ENCODE peak calls at places on chromosome 17, in seven cellular contexts. T is NCI-H510A; W is GM12864; P is PC-3; F is left kidney; U is stimulated activated CD4-positive, alpha-beta T cell treated with anti-CD3 and anti-CD28 coated beads, Interleukin-4, amount 100 ng/mL, for 24 hours; A is activated CD4-positive, alpha-beta T cell treated with anti-CD3 and anti-CD28 coated beads for 1 hour. S is an unnamed sample.

GRCh38 chr17:17989618-17990017 is 17.0 kb downstream of the DRC3 start:
- DNase-seq in T (no peak), W (no peak), P (no peak), F (no peak), U (no peak), A (no peak), S (no peak)

GRCh38 chr17:57915980-57916757 is 39.0 kb downstream of the CUEDC1 start:
- DNase-seq in T (peak), W (no peak), P (no peak), F (peak), U (no peak), A (no peak), S (no peak)

GRCh38 chr17:83186751-83187421 is 107.5 kb downstream of the METRNL start:
- DNase-seq in T (no peak), W (no peak), P (no peak), F (no peak), U (no peak), A (no peak), S (no peak)

GRCh38 chr17:50150354-50151040 is at the start of gene PPP1R9B:
- DNase-seq in T (no peak), W (no peak), P (no peak), F (no peak), U (no peak), A (no peak), S (no peak)

GRCh38 chr17:61354895-61355294 is 44.7 kb upstream of the TBX2 start:
- DNase-seq in T (no peak), W (no peak), P (no peak), F (peak), U (no peak), A (no peak), S (no peak)

GRCh38 chr17:7215652-7216139 is 3.9 kb downstream of the DLG4 start:
- DNase-seq in T (no peak), W (no peak), P (no peak), F (peak), U (no peak), A (no peak), S (no peak)

GRCh38 chr17:48814504-48814903 is 2.5 kb downstream of the TTLL6 start:
- DNase-seq in T (peak), W (no peak), P (peak), F (peak), U (peak), A (peak), S (no peak)

GRCh38 chr17:81339502-81340296 is 44.6 kb upstream of the SLC38A10 start:
- DNase-seq in T (no peak), W (no peak), P (peak), F (peak), U (no peak), A (no peak), S (peak)

GRCh38 chr17:59853168-59853918 is 39.4 kb downstream of the TUBD1 start:
- DNase-seq in T (peak), W (no peak), P (peak), F (no peak), U (peak), A (peak), S (no peak)

GRCh38 chr17:45302649-45303173 is 14.1 kb downstream of the MAP3K14 start:
- DNase-seq in T (no peak), W (peak), P (no peak), F (no peak), U (peak), A (no peak), S (no peak)

GRCh38 chr17:48198950-48199541 is 91.5 kb downstream of the SNX11 start:
- DNase-seq in T (peak), W (no peak), P (no peak), F (peak), U (no peak), A (no peak), S (no peak)

GRCh38 chr17:18071751-18072150 is 16.0 kb upstream of the DRG2 start:
- DNase-seq in T (no peak), W (no peak), P (no peak), F (no peak), U (no peak), A (no peak), S (no peak)

GRCh38 chr17:70013911-70014310 is 61.1 kb upstream of the KCNJ16 start:
- DNase-seq in T (no peak), W (no peak), P (no peak), F (no peak), U (no peak), A (no peak), S (no peak)

GRCh38 chr17:29616300-29617048 is 6.2 kb downstream of the CORO6 start:
- DNase-seq in T (no peak), W (no peak), P (no peak), F (no peak), U (no peak), A (no peak), S (peak)

GRCh38 chr17:54451051-54451450 is 449.6 kb upstream of the TOM1L1 start:
- DNase-seq in T (no peak), W (no peak), P (no peak), F (no peak), U (no peak), A (no peak), S (no peak)

GRCh38 chr17:43667506-43668438 is 6.0 kb upstream of the MEOX1 start:
- DNase-seq in T (no peak), W (no peak), P (peak), F (no peak), U (no peak), A (no peak), S (no peak)

GRCh38 chr17:2090804-2091534 is 36.1 kb downstream of the HIC1 start:
- DNase-seq in T (no peak), W (no peak), P (peak), F (peak), U (no peak), A (no peak), S (no peak)

GRCh38 chr17:4786516-4786915 is 352 bp upstream of the VMO1 start:
- DNase-seq in T (no peak), W (no peak), P (no peak), F (peak), U (no peak), A (no peak), S (no peak)

GRCh38 chr17:38657824-38658740 is 16.7 kb downstream of the EPOP start:
- DNase-seq in T (no peak), W (no peak), P (no peak), F (no peak), U (no peak), A (no peak), S (no peak)

GRCh38 chr17:34703533-34703932 is 124.2 kb downstream of the TMEM132E start:
- DNase-seq in T (no peak), W (no peak), P (peak), F (peak), U (no peak), A (no peak), S (no peak)

GRCh38 chr17:927611-928461 is 51.7 kb downstream of the NXN start:
- DNase-seq in T (no peak), W (no peak), P (peak), F (peak), U (no peak), A (no peak), S (no peak)

GRCh38 chr17:79658811-79659207 is 48.0 kb upstream of the RBFOX3 start:
- DNase-seq in T (no peak), W (no peak), P (peak), F (peak), U (no peak), A (no peak), S (no peak)

GRCh38 chr17:75047398-75048098 is 523 bp downstream of the KCTD2 start:
- DNase-seq in T (no peak), W (no peak), P (no peak), F (peak), U (peak), A (peak), S (peak)

GRCh38 chr17:32553168-32553567 is 66.4 kb downstream of the CDK5R1 start:
- DNase-seq in T (no peak), W (no peak), P (no peak), F (no peak), U (no peak), A (no peak), S (no peak)

GRCh38 chr17:17736205-17737183 is 55.2 kb downstream of the RAI1 start:
- DNase-seq in T (no peak), W (no peak), P (no peak), F (no peak), U (no peak), A (no peak), S (no peak)

GRCh38 chr17:66353937-66354401 is 51.6 kb downstream of the PRKCA start:
- DNase-seq in T (no peak), W (no peak), P (no peak), F (no peak), U (no peak), A (no peak), S (no peak)

GRCh38 chr17:40960144-40960543 is 6.6 kb downstream of the KRT39 start:
- DNase-seq in T (no peak), W (no peak), P (no peak), F (no peak), U (no peak), A (no peak), S (no peak)

GRCh38 chr17:67007266-67007665 is 37.1 kb upstream of the CACNG1 start:
- DNase-seq in T (no peak), W (no peak), P (no peak), F (no peak), U (no peak), A (no peak), S (no peak)

GRCh38 chr17:66829386-66829864 is 5.5 kb upstream of the CACNG5 start:
- DNase-seq in T (no peak), W (no peak), P (peak), F (peak), U (no peak), A (no peak), S (no peak)